ENCODE peak calls at places on chromosomes 1 and 21, in seven cellular contexts. U is AG09309, V is pancreas, S is IMR-90, C is fibroblast of lung, A is MM.1S, Y is fibroblast of mammary gland. B is an unnamed sample.

GRCh38 chr1:213600879-213601278 is 386.9 kb upstream of the PROX1 start:
- DNase-seq in U (no peak), V (no peak), S (no peak), C (no peak), A (no peak), Y (no peak), B (no peak)

GRCh38 chr21:15279484-15279883 is 214.7 kb upstream of the NRIP1 start:
- DNase-seq in U (no peak), V (no peak), S (no peak), C (no peak), A (no peak), Y (peak; percentile 45), B (no peak)

GRCh38 chr21:15742052-15742451 is 12.3 kb downstream of the USP25 start:
- DNase-seq in U (no peak), V (no peak), S (peak; percentile 12), C (no peak), A (no peak), Y (no peak), B (no peak)

GRCh38 chr1:91278754-91279153 is 125.9 kb downstream of the HFM1 start:
- DNase-seq in U (peak; percentile 2), V (no peak), S (peak; percentile 28), C (peak; percentile 52), A (peak; percentile 27), Y (peak; percentile 31), B (no peak)

GRCh38 chr21:39016740-39017315 is 166.4 kb downstream of the PSMG1 start:
- DNase-seq in U (peak; percentile 33), V (no peak), S (peak; percentile 40), C (no peak), A (peak; percentile 63), Y (peak; percentile 54), B (peak; percentile 19)

GRCh38 chr1:150484431-150484830 is 2.8 kb upstream of the TARS2 start:
- DNase-seq in U (no peak), V (no peak), S (peak; percentile 78), C (no peak), A (no peak), Y (peak; percentile 63), B (no peak)

GRCh38 chr1:188769936-188770335 is 1707.7 kb downstream of the BRINP3 start:
- DNase-seq in U (no peak), V (no peak), S (no peak), C (no peak), A (no peak), Y (no peak), B (no peak)

GRCh38 chr1:31669786-31670582 is 25.3 kb upstream of the PEF1 start:
- DNase-seq in U (no peak), V (peak; percentile 95), S (peak; percentile 20), C (peak; percentile 62), A (peak; percentile 32), Y (peak; percentile 40), B (no peak)

GRCh38 chr21:23402929-23403520 is 2204.3 kb downstream of the MRPL39 start:
- DNase-seq in U (no peak), V (no peak), S (no peak), C (no peak), A (no peak), Y (no peak), B (no peak)

GRCh38 chr1:220684890-220685289 is 5.3 kb upstream of the C1orf115 start:
- DNase-seq in U (no peak), V (no peak), S (no peak), C (no peak), A (no peak), Y (no peak), B (no peak)

GRCh38 chr1:19710825-19711611 is 46.3 kb downstream of the HTR6 start:
- DNase-seq in U (no peak), V (no peak), S (no peak), C (no peak), A (no peak), Y (no peak), B (no peak)

GRCh38 chr1:178613271-178613945 is 100.5 kb downstream of the TEX35 start:
- DNase-seq in U (no peak), V (no peak), S (no peak), C (no peak), A (no peak), Y (no peak), B (no peak)

GRCh38 chr1:155777541-155777940 is 79.5 kb downstream of the GON4L start:
- DNase-seq in U (no peak), V (no peak), S (no peak), C (no peak), A (no peak), Y (no peak), B (no peak)

GRCh38 chr1:6041432-6042062 is 4.1 kb upstream of the KCNAB2 start:
- DNase-seq in U (no peak), V (no peak), S (no peak), C (no peak), A (no peak), Y (peak; percentile 21), B (no peak)
- TF ChIP-seq CTCF in U (peak; percentile 67), V (no peak), S (peak; percentile 54), C (peak; percentile 20), A (peak; percentile 41), Y (peak; percentile 62), B (peak; percentile 77)

DNA sequence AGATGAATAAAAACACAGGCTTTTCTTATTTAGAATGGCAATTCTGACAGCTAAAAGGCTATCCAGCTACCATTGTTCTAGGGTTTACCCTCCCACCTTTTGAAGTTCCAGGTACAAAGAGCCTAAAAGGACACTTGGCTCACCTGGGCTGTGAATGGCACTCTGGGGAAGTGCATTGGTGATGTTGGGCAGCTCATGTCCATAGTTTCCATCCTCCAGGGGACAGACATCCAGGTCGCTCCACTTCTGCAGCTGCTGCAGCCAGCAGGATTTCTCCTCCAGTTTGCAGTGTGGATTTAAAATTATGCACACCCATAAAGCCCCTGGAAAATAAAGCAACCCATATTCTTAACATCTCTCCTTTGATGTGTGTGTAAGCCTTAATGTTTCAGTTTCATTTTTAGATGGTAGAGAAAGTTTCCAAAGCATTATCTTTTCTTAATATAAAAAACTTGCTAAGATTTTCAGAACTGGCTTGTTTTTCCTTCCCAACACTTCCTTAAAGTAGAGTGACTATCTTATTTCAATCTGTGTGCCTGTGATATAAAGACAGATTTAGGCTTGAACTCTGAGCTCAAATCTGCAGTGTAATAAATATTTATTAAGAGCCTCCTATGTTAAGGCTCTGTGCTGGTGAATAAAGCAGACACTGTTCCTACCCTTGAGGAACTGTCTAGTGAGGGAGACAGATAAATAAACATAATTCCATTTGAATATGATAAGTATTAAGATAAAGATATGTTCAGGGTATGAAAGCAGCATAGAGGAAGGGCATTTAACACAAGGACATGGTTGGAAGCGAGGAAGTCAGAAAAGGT is 39.1 kb downstream of the UROD start:
- DNase-seq in U (no peak), V (no peak), S (no peak), C (no peak), A (peak; percentile 47), Y (no peak), B (no peak)
- H3K4me3 ChIP-seq in U (no peak overlapping the region), V (no peak overlapping the region), S (no peak overlapping the region), C (no peak overlapping the region), A (peak overlapping the region; percentile 18), Y (no peak overlapping the region), B (no peak overlapping the region)

GRCh38 chr1:154559496-154559950 is 1.1 kb upstream of the UBE2Q1 start:
- DNase-seq in U (peak; percentile 82), V (peak; percentile 89), S (peak; percentile 94), C (peak; percentile 95), A (peak; percentile 97), Y (peak; percentile 95), B (peak; percentile 88)
- TF ChIP-seq CTCF in U (peak; percentile 94), V (peak; percentile 90), S (peak; percentile 95), C (peak; percentile 92), A (peak; percentile 100), Y (peak; percentile 95), B (peak; percentile 90)

GRCh38 chr1:113442130-113442529 is 51.8 kb downstream of the MAGI3 start:
- DNase-seq in U (no peak), V (no peak), S (no peak), C (no peak), A (no peak), Y (no peak), B (no peak)

GRCh38 chr1:113434874-113435175 is 44.5 kb downstream of the MAGI3 start:
- DNase-seq in U (no peak), V (no peak), S (no peak), C (no peak), A (no peak), Y (no peak), B (no peak)

GRCh38 chr1:113438505-113439271 is 48.4 kb downstream of the MAGI3 start:
- DNase-seq in U (no peak), V (no peak), S (no peak), C (no peak), A (no peak), Y (no peak), B (no peak)

GRCh38 chr1:113437554-113438341 is 47.4 kb downstream of the MAGI3 start:
- DNase-seq in U (no peak), V (no peak), S (no peak), C (no peak), A (no peak), Y (no peak), B (no peak)

DNA sequence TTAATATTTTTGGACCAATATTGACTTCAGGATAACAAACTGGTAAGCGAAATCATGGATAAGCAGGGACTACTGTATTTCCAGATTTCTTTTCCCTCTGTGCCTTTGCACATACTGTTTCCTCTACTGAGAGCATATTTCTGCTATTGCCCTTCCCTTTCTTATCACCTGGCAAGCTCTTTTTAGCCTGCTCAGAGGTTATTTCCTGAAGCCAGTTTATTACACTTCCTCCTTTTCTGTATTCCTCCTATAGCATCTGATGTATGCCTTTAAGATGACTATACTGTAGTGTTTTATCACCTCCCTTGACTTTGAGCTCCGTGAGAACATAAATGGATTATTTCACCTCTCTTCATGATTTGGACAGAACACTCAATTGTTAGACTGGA is 49.0 kb downstream of the MAGI3 start:
- DNase-seq in U (no peak), V (no peak), S (no peak), C (no peak), A (no peak), Y (no peak), B (no peak)
- H3K4me3 ChIP-seq in U (no peak overlapping the region), V (no peak overlapping the region), S (no peak overlapping the region), C (no peak overlapping the region), A (no peak overlapping the region), Y (no peak overlapping the region), B (no peak overlapping the region)

GRCh38 chr1:200556005-200556404 is 64.5 kb downstream of the KIF14 start:
- DNase-seq in U (no peak), V (no peak), S (peak; percentile 13), C (peak; percentile 31), A (no peak), Y (peak; percentile 36), B (no peak)
- TF ChIP-seq CTCF in U (peak; percentile 20), V (no peak), S (peak; percentile 31), C (peak; percentile 41), A (no peak), Y (peak; percentile 27), B (no peak)